ENCODE peak calls at places on chromosomes 11 and 22, in four cellular contexts. G is RWPE2; P is activated B cell treated with CpG ODN at 0.5 μM for 24 hours; U is activated CD8-positive, alpha-beta T cell treated with anti-CD3 and anti-CD28 coated beads, Interleukin-2, amount 10 ng/mL, durations not matched to agents 7 days and 5 days. T is an unnamed sample.

GRCh38 chr11:118868659-118869058 is 15.0 kb upstream of the CXCR5 start:
- ATAC-seq in P (no peak), U (no peak), G (no peak), T (peak; percentile 19)

GRCh38 chr11:3021125-3021524 is 29.0 kb upstream of the NAP1L4 start:
- ATAC-seq in U (peak; percentile 68), P (no peak), G (peak; percentile 68), T (peak; percentile 71)

GRCh38 chr11:126426820-126427749 is 71.6 kb downstream of the ST3GAL4 start:
- ATAC-seq in G (no peak), P (no peak), U (no peak), T (no peak)

GRCh38 chr22:20536590-20537324 is 29.3 kb downstream of the MED15 start:
- ATAC-seq in U (no peak), P (no peak), G (no peak), T (no peak)

GRCh38 chr11:2015044-2015443 is 17.4 kb upstream of the H19 start:
- ATAC-seq in U (no peak), P (no peak), G (no peak), T (no peak)

GRCh38 chr11:110345756-110346155 is 49.3 kb upstream of the RDX start:
- ATAC-seq in G (peak; percentile 68), P (no peak), U (peak; percentile 49), T (no peak)

GRCh38 chr11:20522536-20522935 is 76.9 kb upstream of the SLC6A5 start:
- ATAC-seq in U (no peak), G (no peak), P (no peak), T (no peak)

GRCh38 chr11:34012734-34013133 is 38.8 kb upstream of the CAPRIN1 start:
- ATAC-seq in G (no peak), U (no peak), P (no peak), T (no peak)

GRCh38 chr11:69049490-69049867 is 747 bp downstream of the TPCN2 start:
- ATAC-seq in P (no peak), G (no peak), U (peak; percentile 3), T (peak; percentile 1)

GRCh38 chr22:45064313-45065268 is 54.8 kb upstream of the PHF21B start:
- ATAC-seq in P (no peak), U (peak; percentile 30), G (peak; percentile 67), T (no peak)

GRCh38 chr11:34443136-34443535 is 4.4 kb downstream of the CAT start:
- ATAC-seq in U (no peak), G (no peak), P (no peak), T (no peak)

GRCh38 chr11:23859087-23859486 is 637.8 kb upstream of the LUZP2 start:
- ATAC-seq in G (no peak), P (no peak), U (no peak), T (no peak)

GRCh38 chr11:17864478-17864941 is 129.9 kb downstream of the KCNC1 start:
- ATAC-seq in P (no peak), U (no peak), G (peak; percentile 52), T (no peak)

GRCh38 chr11:134228625-134229024 is 4.2 kb downstream of the VPS26B start:
- ATAC-seq in U (no peak), P (peak; percentile 59), G (no peak), T (no peak)

GRCh38 chr11:118643142-118643994 is 36.0 kb downstream of the PHLDB1 start:
- ATAC-seq in U (no peak), G (no peak), P (no peak), T (no peak)

GRCh38 chr11:3160252-3161031 is 4.7 kb downstream of the OSBPL5 start:
- ATAC-seq in G (peak; percentile 86), P (no peak), U (no peak), T (peak; percentile 41)

GRCh38 chr11:19239039-19239438 is 1.7 kb downstream of the E2F8 start:
- ATAC-seq in G (no peak), U (no peak), P (no peak), T (no peak)

GRCh38 chr11:119509969-119510401 is 87.0 kb upstream of the THY1 start:
- ATAC-seq in U (no peak), P (peak; percentile 84), G (peak; percentile 62), T (peak; percentile 89)

GRCh38 chr11:122743949-122744876 is 88.7 kb downstream of the UBASH3B start:
- ATAC-seq in U (peak; percentile 83), G (peak; percentile 15), P (peak; percentile 51), T (peak; percentile 43)

GRCh38 chr11:30889116-30889765 is 303.1 kb upstream of the MPPED2 start:
- ATAC-seq in G (no peak), U (no peak), P (no peak), T (no peak)

GRCh38 chr11:65211293-65212105 is 29.8 kb downstream of the CAPN1 start:
- ATAC-seq in U (no peak), P (no peak), G (no peak), T (no peak)

GRCh38 chr11:5631969-5632635 is 7.3 kb downstream of the TRIM34 start:
- ATAC-seq in P (peak; percentile 96), G (no peak), U (no peak), T (no peak)

GRCh38 chr11:78158987-78159662 is 19.7 kb upstream of the ALG8 start:
- ATAC-seq in G (no peak), U (no peak), P (no peak), T (no peak)

GRCh38 chr11:46278387-46279173 is 1.1 kb downstream of the CREB3L1 start:
- ATAC-seq in U (no peak), G (no peak), P (no peak), T (no peak)

GRCh38 chr22:45639747-45640102 is 31.9 kb upstream of the ATXN10 start:
- ATAC-seq in G (no peak), U (peak; percentile 55), P (no peak), T (no peak)

GRCh38 chr11:1968454-1968995 is 21.4 kb downstream of the MRPL23 start:
- ATAC-seq in U (no peak), P (no peak), G (peak; percentile 55), T (peak; percentile 11)

GRCh38 chr11:86743223-86744118 is 56.9 kb upstream of the PRSS23 start:
- ATAC-seq in P (no peak), U (no peak), G (peak; percentile 74), T (peak; percentile 83)

GRCh38 chr11:102940714-102941588 is 14.6 kb downstream of the MMP13 start:
- ATAC-seq in P (peak; percentile 37), G (peak; percentile 87), U (peak; percentile 82), T (peak; percentile 61)

GRCh38 chr11:36091256-36091811 is 147.5 kb downstream of the LDLRAD3 start:
- ATAC-seq in P (no peak), G (no peak), U (no peak), T (no peak)

GRCh38 chr11:12803086-12803826 is 129.0 kb downstream of the TEAD1 start:
- ATAC-seq in G (no peak), P (no peak), U (no peak), T (no peak)

GRCh38 chr22:17483670-17484372 is 79.5 kb upstream of the SLC25A18 start:
- ATAC-seq in U (no peak), P (peak; percentile 65), G (peak; percentile 17), T (no peak)

GRCh38 chr11:20213790-20214189 is 53.5 kb upstream of the DBX1 start:
- ATAC-seq in P (no peak), G (no peak), U (no peak), T (no peak)

GRCh38 chr11:106398396-106399074 is 321.1 kb downstream of the AASDHPPT start:
- ATAC-seq in G (peak; percentile 44), U (no peak), P (no peak), T (no peak)

GRCh38 chr11:102656528-102656927 is 31.4 kb upstream of the MMP20 start:
- ATAC-seq in G (no peak), P (no peak), U (no peak), T (no peak)

GRCh38 chr11:67395555-67396257 is 3.9 kb downstream of the RAD9A start:
- ATAC-seq in G (no peak), U (no peak), P (no peak), T (no peak)

GRCh38 chr11:18310800-18311340 is 11.1 kb downstream of the HPS5 start:
- ATAC-seq in U (no peak), P (peak; percentile 83), G (no peak), T (peak; percentile 86)

GRCh38 chr11:1123970-1124369 is 33.8 kb upstream of the MUC5AC start:
- ATAC-seq in P (peak; percentile 14), G (no peak), U (peak; percentile 49), T (no peak)

T was measured in esophagus mucosa.